ENCODE peak calls at places on chromosomes 12 and 14, in seven cellular contexts. D, G, S, R, B, C and W are unnamed samples.
A peak's percentile ranks its signal among the peaks of the same experiment; 100 is the strongest.

GRCh38 chr14:75047506-75047905 is 3.8 kb downstream of the MLH3 start:
- DNase-seq in D (no peak), G (no peak), S (no peak), R (no peak), B (no peak), C (no peak), W (no peak)

GRCh38 chr14:37791384-37792036 is 196.1 kb downstream of the TTC6 start:
- DNase-seq in D (no peak), G (no peak), S (no peak), R (no peak), B (no peak), C (no peak), W (no peak)

GRCh38 chr12:113208041-113208934 is 13.0 kb upstream of the TPCN1 start:
- DNase-seq in D (peak; percentile 74), G (no peak), S (no peak), R (peak; percentile 92), B (peak; percentile 85), C (peak; percentile 38), W (no peak)

GRCh38 chr12:49288412-49288853 is 6.5 kb upstream of the PRPH start:
- DNase-seq in D (peak; percentile 92), G (no peak), S (no peak), R (peak; percentile 86), B (no peak), C (no peak), W (peak; percentile 50)

GRCh38 chr12:23472329-23472971 is 477.0 kb downstream of the SOX5 start:
- DNase-seq in D (peak; percentile 73), G (no peak), S (no peak), R (no peak), B (no peak), C (no peak), W (no peak)

GRCh38 chr12:108832208-108832607 is 25.2 kb downstream of the SSH1 start:
- DNase-seq in D (no peak), G (no peak), S (peak; percentile 65), R (no peak), B (no peak), C (no peak), W (no peak)

GRCh38 chr12:75720807-75721206 is 209.4 kb upstream of the KRR1 start:
- DNase-seq in D (peak; percentile 76), G (no peak), S (no peak), R (no peak), B (no peak), C (no peak), W (no peak)

GRCh38 chr12:94779520-94779919 is 129.2 kb upstream of the TMCC3 start:
- DNase-seq in D (no peak), G (no peak), S (peak; percentile 98), R (no peak), B (no peak), C (no peak), W (no peak)

GRCh38 chr12:119375619-119376018 is 41.1 kb downstream of the CCDC60 start:
- DNase-seq in D (no peak), G (no peak), S (no peak), R (no peak), B (no peak), C (no peak), W (peak; percentile 19)

GRCh38 chr12:116492703-116493324 is 66.4 kb upstream of the MAP1LC3B2 start:
- DNase-seq in D (peak; percentile 61), G (peak; percentile 23), S (peak; percentile 57), R (no peak), B (no peak), C (no peak), W (no peak)

GRCh38 chr12:105235299-105235746 is 651 bp downstream of the APPL2 start:
- DNase-seq in D (peak; percentile 64), G (peak; percentile 40), S (no peak), R (no peak), B (no peak), C (no peak), W (no peak)

GRCh38 chr14:32414808-32415255 is 85.7 kb downstream of the AKAP6 start:
- DNase-seq in D (no peak), G (no peak), S (peak; percentile 26), R (no peak), B (no peak), C (no peak), W (no peak)

GRCh38 chr14:102949801-102950451 is 27.5 kb downstream of the AMN start:
- DNase-seq in D (no peak), G (no peak), S (no peak), R (no peak), B (peak; percentile 67), C (peak; percentile 60), W (no peak)

GRCh38 chr12:125376422-125376821 is 311.2 kb downstream of the AACS start:
- DNase-seq in D (no peak), G (no peak), S (no peak), R (no peak), B (no peak), C (no peak), W (no peak)

GRCh38 chr12:130164931-130165330 is 2.7 kb downstream of the FZD10 start:
- DNase-seq in D (peak; percentile 85), G (no peak), S (no peak), R (no peak), B (no peak), C (no peak), W (peak; percentile 21)

GRCh38 chr12:55717397-55718007 is 1.7 kb downstream of the BLOC1S1 start:
- DNase-seq in D (no peak), G (no peak), S (peak; percentile 74), R (no peak), B (peak; percentile 36), C (no peak), W (no peak)

GRCh38 chr14:75259510-75259855 is 19.1 kb upstream of the FOS start:
- DNase-seq in D (no peak), G (no peak), S (peak; percentile 62), R (no peak), B (no peak), C (no peak), W (no peak)

GRCh38 chr12:106288134-106288509 is 14.4 kb upstream of the TCP11L2 start:
- DNase-seq in D (no peak), G (no peak), S (peak; percentile 22), R (no peak), B (no peak), C (no peak), W (no peak)

GRCh38 chr12:47770086-47770726 is 2.8 kb upstream of the SLC48A1 start:
- DNase-seq in D (no peak), G (no peak), S (no peak), R (no peak), B (no peak), C (no peak), W (no peak)

GRCh38 chr14:103187911-103188310 is 64.7 kb downstream of the TNFAIP2 start:
- DNase-seq in D (no peak), G (no peak), S (no peak), R (peak; percentile 32), B (no peak), C (no peak), W (no peak)

GRCh38 chr12:114678718-114679117 is 5.3 kb downstream of the TBX3 start:
- DNase-seq in D (peak; percentile 39), G (peak; percentile 76), S (no peak), R (no peak), B (no peak), C (no peak), W (no peak)
- H3K4me1 ChIP-seq in D (peaks cover 13% of the 10 kb centered on the region), G (peaks cover 37% of the 10 kb centered on the region), S (peaks cover 14% of the 10 kb centered on the region), R (no peaks in the 10 kb centered on the region), B (no peaks in the 10 kb centered on the region), C (peaks cover 73% of the 10 kb centered on the region), W (peaks cover 14% of the 10 kb centered on the region)

GRCh38 chr14:95462491-95462890 is 54.0 kb downstream of the SYNE3 start:
- DNase-seq in D (no peak), G (no peak), S (no peak), R (no peak), B (no peak), C (no peak), W (no peak)

GRCh38 chr14:95465358-95465757 is 51.1 kb downstream of the SYNE3 start:
- DNase-seq in D (no peak), G (no peak), S (no peak), R (no peak), B (no peak), C (no peak), W (no peak)

GRCh38 chr14:95463173-95463901 is 53.1 kb downstream of the SYNE3 start:
- DNase-seq in D (no peak), G (no peak), S (no peak), R (peak; percentile 67), B (no peak), C (no peak), W (no peak)

GRCh38 chr14:95464524-95464923 is 51.9 kb downstream of the SYNE3 start:
- DNase-seq in D (no peak), G (no peak), S (no peak), R (no peak), B (no peak), C (no peak), W (no peak)

DNA sequence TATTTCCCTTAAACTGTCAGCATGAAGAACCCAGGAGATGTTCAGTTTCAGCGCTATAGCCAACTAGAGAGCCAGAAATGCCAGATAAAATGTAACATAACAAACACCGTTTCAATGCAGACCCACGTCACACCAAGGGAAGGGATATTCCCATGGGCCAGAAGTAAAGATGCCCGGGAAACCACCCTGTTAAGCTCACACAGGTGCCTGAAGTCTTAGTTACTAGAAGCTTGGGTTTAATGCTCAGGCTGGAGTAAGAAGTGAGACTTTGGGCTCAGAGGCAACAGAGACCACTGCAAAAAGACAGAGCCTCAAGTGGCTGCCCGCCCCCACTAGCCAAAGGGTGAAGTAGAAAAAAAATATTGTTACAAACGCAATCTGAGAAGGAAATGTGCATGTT is 52.3 kb downstream of the SYNE3 start:
- DNase-seq in D (no peak), G (no peak), S (no peak), R (no peak), B (no peak), C (no peak), W (no peak)
- H3K4me1 ChIP-seq in D (peaks cover 18% of the 10 kb centered on the region), G (no peaks in the 10 kb centered on the region), S (peaks cover 12% of the 10 kb centered on the region), R (peaks cover 7% of the 10 kb centered on the region), B (no peaks in the 10 kb centered on the region), C (peaks cover 61% of the 10 kb centered on the region), W (peaks cover 12% of the 10 kb centered on the region)

GRCh38 chr12:92543872-92544271 is 158.9 kb upstream of the PLEKHG7 start:
- DNase-seq in D (no peak), G (no peak), S (no peak), R (no peak), B (no peak), C (no peak), W (no peak)

GRCh38 chr12:92547906-92548305 is 154.9 kb upstream of the PLEKHG7 start:
- DNase-seq in D (no peak), G (peak; percentile 53), S (no peak), R (no peak), B (no peak), C (no peak), W (no peak)

GRCh38 chr12:92546259-92546825 is 156.4 kb upstream of the PLEKHG7 start:
- DNase-seq in D (no peak), G (no peak), S (no peak), R (no peak), B (no peak), C (no peak), W (no peak)

GRCh38 chr12:92544321-92544720 is 158.5 kb upstream of the PLEKHG7 start:
- DNase-seq in D (no peak), G (no peak), S (no peak), R (no peak), B (no peak), C (no peak), W (no peak)

GRCh38 chr12:92546826-92547348 is 155.9 kb upstream of the PLEKHG7 start:
- DNase-seq in D (no peak), G (no peak), S (no peak), R (no peak), B (no peak), C (no peak), W (no peak)
- H3K4me1 ChIP-seq in D (no peaks in the 10 kb centered on the region), G (no peaks in the 10 kb centered on the region), S (peaks cover 4% of the 10 kb centered on the region), R (no peaks in the 10 kb centered on the region), B (no peaks in the 10 kb centered on the region), C (peaks cover 17% of the 10 kb centered on the region), W (peaks cover 9% of the 10 kb centered on the region)

GRCh38 chr14:73771848-73772705 is 57.9 kb upstream of the PNMA1 start:
- DNase-seq in D (peak; percentile 96), G (peak; percentile 80), S (peak; percentile 79), R (peak; percentile 94), B (peak; percentile 63), C (no peak), W (no peak)
- H3K4me1 ChIP-seq in D (peaks cover 27% of the 10 kb centered on the region), G (peaks cover 30% of the 10 kb centered on the region), S (peaks cover 21% of the 10 kb centered on the region), R (peaks cover 32% of the 10 kb centered on the region), B (peaks cover 5% of the 10 kb centered on the region), C (peaks cover 98% of the 10 kb centered on the region), W (no peaks in the 10 kb centered on the region)